ENCODE peak calls at places on chromosomes 13 and 19, in ten cellular contexts. P, O, R, I, B, Q, X, K, J and L are unnamed samples.

GRCh38 chr19:19181614-19182013 is 10.3 kb downstream of the BORCS8 start:
- DNase-seq in O (no peak), R (no peak), X (no peak), J (no peak), P (no peak), K (no peak), B (no peak), I (no peak), Q (no peak), L (no peak)

GRCh38 chr13:58991826-58992477 is 1171.8 kb downstream of the DIAPH3 start:
- DNase-seq in X (no peak), J (no peak), O (no peak), Q (no peak), K (no peak), R (no peak), I (no peak), B (no peak), P (no peak), L (no peak)

GRCh38 chr13:113672002-113672651 is 5.1 kb downstream of the GRK1 start:
- DNase-seq in P (peak), Q (no peak), I (no peak), R (no peak), X (no peak), B (peak), O (no peak), J (no peak), K (no peak), L (no peak)

GRCh38 chr19:30047355-30047895 is 105.4 kb downstream of the URI1 start:
- DNase-seq in Q (no peak), K (no peak), I (no peak), O (no peak), J (no peak), B (peak), R (no peak), X (no peak), P (no peak), L (no peak)

GRCh38 chr13:50133277-50133953 is 118.2 kb downstream of the KCNRG start:
- DNase-seq in P (no peak), R (no peak), I (no peak), B (peak), J (no peak), Q (no peak), X (no peak), O (no peak), K (no peak), L (no peak)

GRCh38 chr19:49391581-49392399 is 3.7 kb downstream of the KASH5 start:
- DNase-seq in K (peak), J (peak), I (peak), B (peak), R (no peak), O (peak), Q (peak), P (peak), X (peak), L (peak)

GRCh38 chr19:46859637-46860124 is 1.1 kb upstream of the ARHGAP35 start:
- DNase-seq in I (no peak), K (no peak), O (no peak), P (no peak), J (peak), R (no peak), B (peak), X (no peak), Q (peak), L (no peak)

GRCh38 chr19:1810439-1811160 is 1.5 kb downstream of the ATP8B3 start:
- DNase-seq in Q (peak), X (no peak), O (no peak), R (no peak), J (no peak), K (no peak), I (no peak), B (peak), P (no peak), L (no peak)

GRCh38 chr13:82758056-82758455 is 1124.2 kb downstream of the SLITRK1 start:
- DNase-seq in Q (no peak), B (no peak), R (no peak), K (no peak), O (no peak), X (peak), J (no peak), I (no peak), P (no peak), L (no peak)

GRCh38 chr19:15195987-15196682 is 4.7 kb downstream of the NOTCH3 start:
- DNase-seq in I (no peak), P (peak), K (no peak), X (peak), Q (peak), R (no peak), J (peak), B (peak), O (peak), L (no peak)

GRCh38 chr19:13240312-13241022 is 90.3 kb downstream of the IER2 start:
- DNase-seq in I (no peak), J (no peak), B (no peak), K (no peak), R (no peak), P (no peak), X (no peak), Q (no peak), O (no peak), L (no peak)

GRCh38 chr13:96527497-96527896 is 437.6 kb downstream of the HS6ST3 start:
- DNase-seq in J (no peak), O (no peak), I (no peak), P (no peak), R (no peak), B (no peak), Q (no peak), K (no peak), X (no peak), L (no peak)

GRCh38 chr19:426725-427445 is 17.9 kb upstream of the C2CD4C start:
- DNase-seq in P (no peak), B (no peak), X (no peak), R (no peak), Q (no peak), I (no peak), K (no peak), J (no peak), O (no peak), L (no peak)

GRCh38 chr19:57527136-57527881 is at the start of gene ZNF549:
- DNase-seq in K (peak), O (peak), R (peak), P (peak), I (peak), B (peak), Q (peak), X (peak), J (peak), L (peak)

GRCh38 chr19:29121684-29122083 is 91.3 kb downstream of the UQCRFS1 start:
- DNase-seq in O (no peak), I (no peak), J (no peak), R (no peak), Q (peak), P (no peak), K (no peak), X (peak), B (no peak), L (no peak)

GRCh38 chr19:52270266-52270885 is 989 bp downstream of the ZNF766 start:
- DNase-seq in J (no peak), R (no peak), Q (no peak), X (no peak), K (no peak), B (no peak), O (no peak), P (peak), I (peak), L (peak)

GRCh38 chr19:50972795-50973376 is 3.5 kb upstream of the KLK6 start:
- DNase-seq in Q (no peak), O (no peak), B (no peak), P (no peak), J (no peak), I (no peak), X (no peak), R (no peak), K (no peak), L (no peak)

GRCh38 chr13:114067886-114068722 is 64.3 kb downstream of the RASA3 start:
- DNase-seq in I (peak), Q (peak), P (peak), B (peak), R (no peak), X (no peak), K (peak), O (no peak), J (no peak), L (peak)

GRCh38 chr13:47555235-47555634 is 445.8 kb downstream of the SUCLA2 start:
- DNase-seq in J (no peak), K (no peak), B (no peak), Q (no peak), I (no peak), R (no peak), P (no peak), X (no peak), O (no peak), L (no peak)

GRCh38 chr19:1608414-1609391 is 3.4 kb upstream of the UQCR11 start:
- DNase-seq in P (peak), X (no peak), R (no peak), J (no peak), I (peak), O (no peak), B (no peak), Q (no peak), K (no peak), L (no peak)

GRCh38 chr13:111045170-111045569 is 69.9 kb upstream of the ARHGEF7 start:
- DNase-seq in K (no peak), P (no peak), O (no peak), J (no peak), Q (no peak), B (no peak), R (no peak), X (no peak), I (no peak), L (no peak)

GRCh38 chr19:48183356-48183755 is 12.9 kb downstream of the ZSWIM9 start:
- DNase-seq in B (no peak), P (no peak), O (no peak), K (no peak), Q (no peak), X (no peak), J (no peak), I (no peak), R (no peak), L (no peak)

GRCh38 chr19:31501427-31502195 is 152.4 kb upstream of the TSHZ3 start:
- DNase-seq in R (no peak), Q (no peak), B (no peak), P (no peak), X (no peak), K (no peak), I (no peak), O (no peak), J (no peak), L (no peak)